ENCODE peak calls at places on chromosomes 5 and 9, in five cellular contexts. One of them, this sample, is unnamed.
A peak's percentile ranks its signal among the peaks of the same experiment; 100 is the strongest.

GRCh38 chr5:14322437-14323187 is 179.5 kb downstream of the TRIO start:
- DNase-seq in HepG2: no peak
- DNase-seq in GM23248: peak; percentile 23
- DNase-seq in fibroblast of lung: peak; percentile 37
- DNase-seq in astrocyte: peak; percentile 20
- DNase-seq in this sample: no peak

GRCh38 chr9:13351768-13352386 is 72.4 kb upstream of the MPDZ start:
- DNase-seq in fibroblast of lung: peak; percentile 65
- DNase-seq in astrocyte: peak; percentile 49
- DNase-seq in GM23248: peak; percentile 82
- DNase-seq in HepG2: peak; percentile 23
- DNase-seq in this sample: peak; percentile 59

GRCh38 chr5:139711067-139711851 is 63.1 kb downstream of the CXXC5 start:
- DNase-seq in fibroblast of lung: peak; percentile 49
- DNase-seq in GM23248: peak; percentile 82
- DNase-seq in astrocyte: no peak
- DNase-seq in HepG2: no peak
- DNase-seq in this sample: peak; percentile 50

GRCh38 chr5:142343531-142343930 is 18.7 kb upstream of the SPRY4 start:
- DNase-seq in HepG2: peak; percentile 58
- DNase-seq in GM23248: no peak
- DNase-seq in fibroblast of lung: no peak
- DNase-seq in astrocyte: no peak
- DNase-seq in this sample: no peak

GRCh38 chr5:173825215-173825865 is 62.8 kb upstream of the CPEB4 start:
- DNase-seq in fibroblast of lung: peak; percentile 66
- DNase-seq in GM23248: peak; percentile 54
- DNase-seq in HepG2: peak; percentile 31
- DNase-seq in astrocyte: peak; percentile 54
- DNase-seq in this sample: no peak

GRCh38 chr5:181203842-181204560 is 995 bp downstream of the TRIM7 start:
- DNase-seq in HepG2: no peak
- DNase-seq in GM23248: peak; percentile 33
- DNase-seq in fibroblast of lung: no peak
- DNase-seq in astrocyte: no peak
- DNase-seq in this sample: no peak

GRCh38 chr9:121331992-121332685 is 37.9 kb downstream of the STOM start:
- DNase-seq in HepG2: no peak
- DNase-seq in fibroblast of lung: no peak
- DNase-seq in GM23248: peak; percentile 75
- DNase-seq in astrocyte: no peak
- DNase-seq in this sample: peak; percentile 16

GRCh38 chr9:36985769-36986547 is 48.1 kb downstream of the PAX5 start:
- DNase-seq in astrocyte: no peak
- DNase-seq in fibroblast of lung: no peak
- DNase-seq in HepG2: no peak
- DNase-seq in GM23248: no peak
- DNase-seq in this sample: no peak

GRCh38 chr5:66612226-66612625 is 16.0 kb downstream of the MAST4 start:
- DNase-seq in GM23248: no peak
- DNase-seq in HepG2: no peak
- DNase-seq in astrocyte: no peak
- DNase-seq in fibroblast of lung: no peak
- DNase-seq in this sample: no peak

GRCh38 chr5:131854134-131854533 is 57.3 kb upstream of the FNIP1 start:
- DNase-seq in HepG2: no peak
- DNase-seq in fibroblast of lung: no peak
- DNase-seq in astrocyte: no peak
- DNase-seq in GM23248: peak; percentile 21
- DNase-seq in this sample: peak; percentile 2

GRCh38 chr9:78539904-78540303 is 243.0 kb downstream of the PSAT1 start:
- DNase-seq in GM23248: peak; percentile 68
- DNase-seq in astrocyte: peak; percentile 85
- DNase-seq in HepG2: no peak
- DNase-seq in fibroblast of lung: peak; percentile 88
- DNase-seq in this sample: peak; percentile 91

GRCh38 chr5:135743684-135744083 is 90.8 kb upstream of the SLC25A48 start:
- DNase-seq in astrocyte: no peak
- DNase-seq in fibroblast of lung: no peak
- DNase-seq in HepG2: no peak
- DNase-seq in GM23248: no peak
- DNase-seq in this sample: no peak

GRCh38 chr5:3845249-3845648 is 249.6 kb downstream of the IRX1 start:
- DNase-seq in GM23248: no peak
- DNase-seq in HepG2: peak; percentile 7
- DNase-seq in astrocyte: peak; percentile 2
- DNase-seq in fibroblast of lung: peak; percentile 7
- DNase-seq in this sample: no peak

GRCh38 chr5:138696501-138696900 is 56.7 kb upstream of the CTNNA1 start:
- DNase-seq in GM23248: peak; percentile 71
- DNase-seq in astrocyte: peak; percentile 58
- DNase-seq in fibroblast of lung: peak; percentile 65
- DNase-seq in HepG2: no peak
- DNase-seq in this sample: peak; percentile 63

GRCh38 chr5:14783689-14784088 is 87.9 kb downstream of the ANKH start:
- DNase-seq in GM23248: no peak
- DNase-seq in astrocyte: no peak
- DNase-seq in fibroblast of lung: no peak
- DNase-seq in HepG2: no peak
- DNase-seq in this sample: no peak

GRCh38 chr9:123999668-124000067 is 11.9 kb upstream of the LHX2 start:
- DNase-seq in HepG2: no peak
- DNase-seq in GM23248: no peak
- DNase-seq in astrocyte: no peak
- DNase-seq in fibroblast of lung: no peak
- DNase-seq in this sample: no peak

GRCh38 chr9:124001865-124002525 is 9.6 kb upstream of the LHX2 start:
- DNase-seq in GM23248: no peak
- DNase-seq in astrocyte: no peak
- DNase-seq in fibroblast of lung: no peak
- DNase-seq in HepG2: no peak
- DNase-seq in this sample: no peak

GRCh38 chr9:124000161-124000783 is 11.3 kb upstream of the LHX2 start:
- DNase-seq in GM23248: no peak
- DNase-seq in fibroblast of lung: no peak
- DNase-seq in astrocyte: no peak
- DNase-seq in HepG2: no peak
- DNase-seq in this sample: no peak

GRCh38 chr9:124001445-124001799 is 10.1 kb upstream of the LHX2 start:
- DNase-seq in fibroblast of lung: no peak
- DNase-seq in HepG2: no peak
- DNase-seq in GM23248: no peak
- DNase-seq in astrocyte: no peak
- DNase-seq in this sample: no peak

GRCh38 chr9:124000784-124001444 is 10.7 kb upstream of the LHX2 start:
- DNase-seq in fibroblast of lung: no peak
- DNase-seq in GM23248: no peak
- DNase-seq in astrocyte: no peak
- DNase-seq in HepG2: no peak
- DNase-seq in this sample: no peak
- TF ChIP-seq EZH2 in fibroblast of lung: peak; percentile 14
- TF ChIP-seq EZH2 in GM23248: peak; percentile 76
- TF ChIP-seq EZH2 in astrocyte: peak; percentile 85
- TF ChIP-seq EZH2 in HepG2: no peak
- TF ChIP-seq EZH2 in this sample: no peak

DNA sequence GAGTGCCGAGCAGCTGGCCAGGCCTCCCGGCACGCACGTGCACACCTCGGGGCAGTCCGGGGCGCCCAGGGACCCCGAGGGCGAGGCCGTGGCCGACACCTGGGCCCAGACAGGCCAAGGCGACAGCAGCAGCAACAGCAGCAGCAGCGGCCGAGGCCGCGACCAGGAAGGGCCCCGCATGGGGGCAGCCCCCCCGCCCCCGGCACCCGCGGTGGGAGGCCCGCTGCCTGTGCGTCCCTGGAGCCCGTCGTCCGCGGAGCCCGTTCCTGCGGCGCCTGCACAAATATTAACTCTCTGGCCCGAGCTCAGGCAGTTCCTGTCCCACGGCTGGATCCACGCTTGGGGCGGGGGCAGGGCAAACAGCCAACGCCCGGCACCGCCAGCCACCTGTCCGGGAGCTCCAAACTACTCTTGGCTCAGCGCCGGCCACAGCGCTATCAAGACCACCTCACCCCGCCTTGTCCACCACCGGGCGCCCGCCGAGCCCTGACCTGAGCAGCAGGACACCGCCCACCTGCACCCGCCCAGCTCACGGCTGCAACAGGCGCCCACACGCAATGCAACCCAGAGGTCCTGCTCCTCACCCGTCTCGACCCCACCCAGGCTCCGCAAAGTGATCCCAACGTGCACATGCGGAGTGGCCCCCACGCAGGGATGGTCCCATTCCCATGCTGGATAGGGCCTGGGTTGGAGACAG is at the start of gene LRRC26:
- DNase-seq in GM23248: no peak
- DNase-seq in fibroblast of lung: no peak
- DNase-seq in HepG2: no peak
- DNase-seq in astrocyte: no peak
- DNase-seq in this sample: no peak
- TF ChIP-seq EZH2 in GM23248: no peak
- TF ChIP-seq EZH2 in fibroblast of lung: no peak
- TF ChIP-seq EZH2 in HepG2: no peak
- TF ChIP-seq EZH2 in astrocyte: peak; percentile 68
- TF ChIP-seq EZH2 in this sample: no peak

GRCh38 chr9:132163457-132163875 is 1.6 kb downstream of the NTNG2 start:
- DNase-seq in HepG2: no peak
- DNase-seq in astrocyte: no peak
- DNase-seq in GM23248: peak; percentile 68
- DNase-seq in fibroblast of lung: peak; percentile 26
- DNase-seq in this sample: no peak

GRCh38 chr9:132160802-132161742 is 786 bp upstream of the NTNG2 start:
- DNase-seq in astrocyte: peak; percentile 71
- DNase-seq in HepG2: no peak
- DNase-seq in fibroblast of lung: peak; percentile 76
- DNase-seq in GM23248: peak; percentile 87
- DNase-seq in this sample: peak; percentile 48

GRCh38 chr9:132163876-132164603 is 2.2 kb downstream of the NTNG2 start:
- DNase-seq in fibroblast of lung: no peak
- DNase-seq in GM23248: no peak
- DNase-seq in astrocyte: no peak
- DNase-seq in HepG2: no peak
- DNase-seq in this sample: no peak

GRCh38 chr9:132161743-132162187 is at the start of gene NTNG2:
- DNase-seq in fibroblast of lung: no peak
- DNase-seq in HepG2: no peak
- DNase-seq in astrocyte: no peak
- DNase-seq in GM23248: no peak
- DNase-seq in this sample: no peak

GRCh38 chr9:132162764-132163456 is 1.1 kb downstream of the NTNG2 start:
- DNase-seq in GM23248: no peak
- DNase-seq in fibroblast of lung: no peak
- DNase-seq in astrocyte: no peak
- DNase-seq in HepG2: no peak
- DNase-seq in this sample: no peak
- TF ChIP-seq EZH2 in GM23248: peak; percentile 98
- TF ChIP-seq EZH2 in fibroblast of lung: peak; percentile 67
- TF ChIP-seq EZH2 in astrocyte: peak; percentile 91
- TF ChIP-seq EZH2 in HepG2: peak; percentile 76
- TF ChIP-seq EZH2 in this sample: no peak

GRCh38 chr9:136658849-136659535 is 3.7 kb upstream of the EGFL7 start:
- DNase-seq in astrocyte: no peak
- DNase-seq in fibroblast of lung: no peak
- DNase-seq in HepG2: no peak
- DNase-seq in GM23248: no peak
- DNase-seq in this sample: no peak
- TF ChIP-seq EZH2 in astrocyte: no peak
- TF ChIP-seq EZH2 in fibroblast of lung: no peak
- TF ChIP-seq EZH2 in HepG2: no peak
- TF ChIP-seq EZH2 in GM23248: no peak
- TF ChIP-seq EZH2 in this sample: no peak

This sample was measured in PC-3.